ENCODE peak calls at places on chromosomes 5 and 9, in seven cellular contexts. T, F, M, E, Q, N and C are unnamed samples.
A peak's percentile ranks its signal among the peaks of the same experiment; 100 is the strongest.

GRCh38 chr9:78866228-78867132 is 569.6 kb downstream of the PSAT1 start:
- DNase-seq in T (peak; percentile 93), F (no peak), M (peak; percentile 96), E (no peak), Q (no peak), N (peak; percentile 86), C (no peak)

GRCh38 chr5:60700347-60700815 is 415 bp upstream of the DEPDC1B start:
- DNase-seq in T (no peak), F (no peak), M (peak; percentile 31), E (no peak), Q (no peak), N (no peak), C (no peak)

GRCh38 chr5:141272906-141273305 is 27.7 kb downstream of the PCDHB15 start:
- DNase-seq in T (no peak), F (no peak), M (no peak), E (no peak), Q (no peak), N (no peak), C (no peak)

GRCh38 chr5:103397996-103398581 is 139.5 kb downstream of the MACIR start:
- DNase-seq in T (no peak), F (no peak), M (no peak), E (no peak), Q (no peak), N (no peak), C (no peak)

GRCh38 chr9:68507098-68507795 is 33.4 kb downstream of the TMEM252 start:
- DNase-seq in T (peak; percentile 20), F (no peak), M (peak; percentile 9), E (no peak), Q (no peak), N (peak; percentile 61), C (no peak)

GRCh38 chr9:133658442-133659431 is 22.6 kb downstream of the DBH start:
- DNase-seq in T (peak; percentile 31), F (no peak), M (peak; percentile 47), E (no peak), Q (no peak), N (peak; percentile 70), C (peak; percentile 73)

GRCh38 chr9:77316058-77316457 is 138.7 kb downstream of the VPS13A start:
- DNase-seq in T (no peak), F (no peak), M (no peak), E (no peak), Q (no peak), N (no peak), C (no peak)

GRCh38 chr5:131771692-131772091 is 25.1 kb downstream of the FNIP1 start:
- DNase-seq in T (no peak), F (no peak), M (no peak), E (no peak), Q (no peak), N (no peak), C (no peak)

GRCh38 chr5:99973779-99974178 is 561.4 kb upstream of the FAM174A start:
- DNase-seq in T (no peak), F (no peak), M (no peak), E (no peak), Q (no peak), N (no peak), C (no peak)

GRCh38 chr9:133572821-133573361 is 36.3 kb downstream of the FAM163B start:
- DNase-seq in T (no peak), F (no peak), M (no peak), E (no peak), Q (peak; percentile 68), N (peak; percentile 57), C (peak; percentile 77)

GRCh38 chr5:114362977-114363721 is 1.3 kb downstream of the KCNN2 start:
- DNase-seq in T (no peak), F (no peak), M (no peak), E (no peak), Q (no peak), N (no peak), C (no peak)

GRCh38 chr5:133818031-133818431 is 150.4 kb downstream of the C5orf15 start:
- DNase-seq in T (peak; percentile 52), F (no peak), M (no peak), E (no peak), Q (no peak), N (peak; percentile 52), C (peak; percentile 78)

GRCh38 chr5:137935694-137936093 is 46.4 kb downstream of the PKD2L2 start:
- DNase-seq in T (no peak), F (no peak), M (no peak), E (no peak), Q (no peak), N (no peak), C (no peak)

GRCh38 chr5:135437796-135438560 is 9.2 kb downstream of the DCANP1 start:
- DNase-seq in T (peak; percentile 85), F (no peak), M (no peak), E (no peak), Q (no peak), N (peak; percentile 90), C (peak; percentile 52)

GRCh38 chr9:14441976-14442651 is 128.2 kb upstream of the NFIB start:
- DNase-seq in T (no peak), F (no peak), M (peak; percentile 10), E (no peak), Q (no peak), N (peak; percentile 34), C (no peak)

GRCh38 chr5:148949871-148950863 is 112.7 kb downstream of the SH3TC2 start:
- DNase-seq in T (peak; percentile 66), F (no peak), M (no peak), E (no peak), Q (no peak), N (no peak), C (peak; percentile 40)